ENCODE peak calls at places on chromosomes 6 and 20, in six cellular contexts. G is stomach, E is NB4, A is tibial nerve, N is GM12878, R is breast epithelium. K is an unnamed sample.
A peak's percentile ranks its signal among the peaks of the same experiment; 100 is the strongest.

GRCh38 chr6:4950076-4950475 is 53.8 kb downstream of the RPP40 start:
- DNase-seq in G (no peak), E (no peak), A (no peak), N (no peak), R (no peak), K (no peak)

GRCh38 chr6:31186052-31186734 is 15.7 kb upstream of the POU5F1 start:
- DNase-seq in G (peak; percentile 85), E (no peak), A (peak; percentile 27), N (no peak), R (peak; percentile 79), K (peak; percentile 58)

GRCh38 chr6:116556065-116556464 is 2.5 kb downstream of the CALHM4 start:
- DNase-seq in G (no peak), E (no peak), A (no peak), N (no peak), R (no peak), K (no peak)

GRCh38 chr20:63533388-63533787 is 3.8 kb downstream of the PTK6 start:
- DNase-seq in G (no peak), E (no peak), A (no peak), N (no peak), R (no peak), K (peak; percentile 66)

GRCh38 chr6:16623029-16623653 is 138.1 kb downstream of the ATXN1 start:
- DNase-seq in G (no peak), E (no peak), A (no peak), N (no peak), R (no peak), K (no peak)

GRCh38 chr20:61964675-61965605 is 100.7 kb downstream of the TAF4 start:
- DNase-seq in G (no peak), E (no peak), A (no peak), N (no peak), R (no peak), K (no peak)

GRCh38 chr20:38211200-38212097 is 46.4 kb upstream of the TGM2 start:
- DNase-seq in G (no peak), E (no peak), A (no peak), N (no peak), R (no peak), K (no peak)

GRCh38 chr6:149271348-149272340 is 45.9 kb upstream of the TAB2 start:
- DNase-seq in G (no peak), E (peak; percentile 97), A (no peak), N (peak; percentile 65), R (no peak), K (no peak)

GRCh38 chr6:52507557-52508260 is 69.2 kb downstream of the TRAM2 start:
- DNase-seq in G (no peak), E (peak; percentile 46), A (no peak), N (no peak), R (no peak), K (no peak)

GRCh38 chr20:50340586-50340985 is 150.0 kb downstream of the CEBPB start:
- DNase-seq in G (no peak), E (no peak), A (no peak), N (no peak), R (no peak), K (no peak)

GRCh38 chr6:151038616-151039015 is 173.1 kb downstream of the MTHFD1L start:
- DNase-seq in G (no peak), E (no peak), A (no peak), N (no peak), R (no peak), K (no peak)

GRCh38 chr20:47950103-47950502 is 164.8 kb upstream of the SULF2 start:
- DNase-seq in G (no peak), E (no peak), A (no peak), N (no peak), R (no peak), K (no peak)

GRCh38 chr6:41779793-41780622 is at the start of gene FRS3:
- DNase-seq in G (peak; percentile 99), E (peak; percentile 97), A (peak; percentile 94), N (peak; percentile 78), R (peak; percentile 92), K (peak; percentile 99)

GRCh38 chr6:30397697-30398096 is 52.7 kb downstream of the RPP21 start:
- DNase-seq in G (no peak), E (peak; percentile 45), A (no peak), N (no peak), R (no peak), K (no peak)

GRCh38 chr6:10420546-10421507 is 6.0 kb upstream of the TFAP2A start:
- DNase-seq in G (no peak), E (no peak), A (no peak), N (no peak), R (no peak), K (no peak)

GRCh38 chr20:51077601-51078000 is 54.7 kb upstream of the KCNG1 start:
- DNase-seq in G (no peak), E (peak; percentile 8), A (no peak), N (no peak), R (no peak), K (no peak)

GRCh38 chr6:150420926-150421325 is 52.1 kb downstream of the IYD start:
- DNase-seq in G (no peak), E (no peak), A (no peak), N (no peak), R (no peak), K (no peak)

GRCh38 chr6:44116643-44117382 is 10.4 kb downstream of the MRPL14 start:
- DNase-seq in G (no peak), E (no peak), A (no peak), N (no peak), R (no peak), K (no peak)

GRCh38 chr6:2855061-2855519 is 13.4 kb upstream of the SERPINB1 start:
- DNase-seq in G (no peak), E (no peak), A (no peak), N (no peak), R (no peak), K (no peak)

GRCh38 chr6:24721461-24722215 is 2.7 kb upstream of the C6orf62 start:
- DNase-seq in G (peak; percentile 87), E (no peak), A (no peak), N (no peak), R (no peak), K (peak; percentile 86)

GRCh38 chr6:33418690-33419291 is 884 bp upstream of the CUTA start:
- DNase-seq in G (no peak), E (peak; percentile 26), A (no peak), N (no peak), R (no peak), K (no peak)

GRCh38 chr6:157187182-157188093 is 135.9 kb downstream of the TMEM242 start:
- DNase-seq in G (peak; percentile 62), E (no peak), A (no peak), N (no peak), R (no peak), K (no peak)

GRCh38 chr6:150959071-150959637 is 93.7 kb downstream of the MTHFD1L start:
- DNase-seq in G (no peak), E (no peak), A (no peak), N (no peak), R (no peak), K (no peak)

DNA sequence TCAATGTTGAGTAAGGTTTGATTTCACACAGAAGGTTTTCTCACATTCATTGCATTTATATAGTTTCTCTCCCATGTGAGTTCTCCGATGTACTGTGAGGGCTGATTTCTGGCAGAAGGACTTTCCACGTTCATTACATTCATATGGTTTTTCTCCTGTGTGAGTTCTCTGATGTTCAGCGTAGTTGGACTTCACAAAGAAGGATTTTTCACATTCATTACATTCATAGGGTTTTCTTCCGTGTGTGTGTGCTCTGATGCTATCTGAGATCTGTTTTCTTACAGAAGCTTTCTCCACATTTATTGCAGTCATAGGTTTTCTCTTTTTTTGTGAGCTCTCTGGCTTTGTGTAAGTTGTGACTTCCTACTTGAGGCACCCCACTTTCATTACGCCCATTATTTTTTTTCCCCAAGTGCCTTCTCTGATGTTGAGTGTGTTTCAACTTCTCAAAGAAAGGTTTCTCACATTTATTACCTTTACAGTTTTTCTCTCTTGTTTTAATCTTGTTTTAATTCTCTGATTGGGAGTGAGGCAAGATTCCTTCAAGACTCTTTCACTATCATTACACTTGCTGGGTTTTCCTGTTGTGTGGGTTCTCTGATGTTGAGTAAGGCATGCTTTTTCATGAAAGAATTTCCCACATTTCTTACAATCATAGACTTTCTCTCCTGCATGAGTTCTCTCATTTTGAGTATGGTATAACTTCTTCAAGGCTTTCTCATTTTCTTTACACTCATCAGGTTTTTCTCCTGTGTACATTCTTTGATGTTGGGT is 50.0 kb upstream of the ELMO2 start:
- DNase-seq in G (no peak), E (no peak), A (no peak), N (no peak), R (no peak), K (no peak)
- H3K4me3 ChIP-seq in G (no peak overlapping the region), E (no peak overlapping the region), A (no peak overlapping the region), N (no peak overlapping the region), R (no peak overlapping the region), K (no peak overlapping the region)

GRCh38 chr6:21593412-21593926 is at the start of gene SOX4:
- DNase-seq in G (peak; percentile 94), E (peak; percentile 98), A (peak; percentile 77), N (peak; percentile 88), R (peak; percentile 95), K (peak; percentile 89)
- TF ChIP-seq POLR2A in G (peak; percentile 64), E (peak; percentile 98), A (peak; percentile 82), N (peak; percentile 99), R (peak; percentile 74), K (peak; percentile 86)

DNA sequence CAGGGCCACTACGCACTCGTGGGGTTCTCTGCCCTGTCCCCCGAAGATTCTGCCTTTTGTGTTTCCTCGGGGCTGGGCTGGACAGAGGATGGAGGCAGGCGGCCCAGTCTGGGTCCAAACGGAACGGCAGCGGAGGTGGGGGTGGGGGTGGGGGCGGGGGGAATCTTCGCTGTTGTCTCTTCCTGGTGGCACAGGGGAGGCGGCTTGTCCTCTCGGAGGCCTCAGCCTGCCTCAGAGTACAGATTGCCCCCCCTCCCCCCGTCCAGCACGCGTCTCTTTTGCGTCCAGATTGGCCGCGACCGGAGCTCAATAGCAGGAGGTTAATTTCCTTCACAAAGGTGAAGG is 1.4 kb upstream of the INSM1 start:
- DNase-seq in G (no peak), E (no peak), A (no peak), N (no peak), R (no peak), K (no peak)
- H3K4me3 ChIP-seq in G (no peak overlapping the region), E (no peak overlapping the region), A (no peak overlapping the region), N (no peak overlapping the region), R (peak overlapping the region; percentile 65), K (no peak overlapping the region)

GRCh38 chr6:170266061-170266825 is 24.6 kb downstream of the DLL1 start:
- DNase-seq in G (no peak), E (peak; percentile 42), A (no peak), N (no peak), R (no peak), K (peak; percentile 37)

GRCh38 chr6:170269151-170269872 is 21.6 kb downstream of the DLL1 start:
- DNase-seq in G (no peak), E (no peak), A (no peak), N (no peak), R (no peak), K (no peak)

GRCh38 chr6:170267688-170268087 is 23.2 kb downstream of the DLL1 start:
- DNase-seq in G (no peak), E (no peak), A (no peak), N (no peak), R (no peak), K (no peak)

GRCh38 chr6:170269873-170270541 is 20.9 kb downstream of the DLL1 start:
- DNase-seq in G (no peak), E (no peak), A (no peak), N (no peak), R (no peak), K (no peak)

GRCh38 chr6:170268216-170269129 is 22.4 kb downstream of the DLL1 start:
- DNase-seq in G (no peak), E (no peak), A (no peak), N (no peak), R (no peak), K (no peak)
- TF ChIP-seq POLR2A in G (no peak), E (no peak), A (no peak), N (no peak), R (no peak), K (no peak)

GRCh38 chr20:49287555-49288249 is 9.8 kb upstream of the ZNFX1 start:
- DNase-seq in G (no peak), E (no peak), A (no peak), N (no peak), R (no peak), K (no peak)
- H3K4me3 ChIP-seq in G (no peak overlapping the region), E (no peak overlapping the region), A (no peak overlapping the region), N (peak overlapping the region; percentile 0), R (peak overlapping the region; percentile 29), K (no peak overlapping the region)

K was measured in upper lobe of left lung.